ENCODE peak calls at places on chromosomes 12 and 14, in eight cellular contexts. E is upper lobe of right lung; T is NCI-H2171 treated with DMSO at 0.1 percent for 48 hours; K is CMK; O is stimulated activated CD4-positive, alpha-beta T cell treated with anti-CD3 and anti-CD28 coated beads, TNF-alpha, amount 100 ng/mL, for 1 hour; L is CD4-positive, alpha-beta T cell; I is H4; S is CD8-positive, alpha-beta memory T cell. Q is an unnamed sample.

GRCh38 chr14:64625363-64626232 is 75.8 kb downstream of the PPP1R36 start:
- DNase-seq in E (no peak), T (no peak), K (no peak), O (no peak), L (no peak), I (no peak), S (no peak), Q (no peak)

GRCh38 chr12:50505386-50505827 is 622 bp downstream of the DIP2B start:
- DNase-seq in E (peak; percentile 70), T (no peak), K (no peak), O (no peak), L (peak; percentile 28), I (no peak), S (no peak), Q (no peak)

GRCh38 chr12:6724409-6724797 is 557 bp downstream of the COPS7A start:
- DNase-seq in E (no peak), T (no peak), K (no peak), O (no peak), L (no peak), I (peak; percentile 33), S (no peak), Q (no peak)

GRCh38 chr12:68833508-68833907 is 25.5 kb downstream of the MDM2 start:
- DNase-seq in E (no peak), T (no peak), K (no peak), O (no peak), L (no peak), I (no peak), S (no peak), Q (no peak)

GRCh38 chr14:54366726-54367707 is 29.8 kb upstream of the CDKN3 start:
- DNase-seq in E (no peak), T (peak; percentile 20), K (no peak), O (no peak), L (peak; percentile 15), I (peak; percentile 65), S (peak; percentile 18), Q (no peak)

GRCh38 chr14:31449971-31450610 is 7.2 kb downstream of the DTD2 start:
- DNase-seq in E (no peak), T (peak; percentile 37), K (no peak), O (no peak), L (no peak), I (peak; percentile 36), S (no peak), Q (no peak)

GRCh38 chr12:31216479-31216878 is 109.5 kb downstream of the SINHCAF start:
- DNase-seq in E (no peak), T (no peak), K (no peak), O (no peak), L (no peak), I (no peak), S (no peak), Q (no peak)

GRCh38 chr12:33265037-33265436 is 174.6 kb downstream of the SYT10 start:
- DNase-seq in E (no peak), T (no peak), K (no peak), O (no peak), L (no peak), I (no peak), S (no peak), Q (no peak)

GRCh38 chr14:67317822-67318221 is 41.8 kb downstream of the ATP6V1D start:
- DNase-seq in E (no peak), T (no peak), K (no peak), O (no peak), L (no peak), I (no peak), S (no peak), Q (no peak)

GRCh38 chr12:26746315-26746714 is 86.7 kb downstream of the ITPR2 start:
- DNase-seq in E (no peak), T (no peak), K (no peak), O (no peak), L (no peak), I (peak; percentile 18), S (no peak), Q (no peak)

GRCh38 chr12:90794212-90794611 is 160.8 kb downstream of the CCER1 start:
- DNase-seq in E (no peak), T (no peak), K (no peak), O (no peak), L (no peak), I (no peak), S (no peak), Q (no peak)

GRCh38 chr12:52925717-52926595 is 21.1 kb upstream of the KRT8 start:
- DNase-seq in E (no peak), T (peak; percentile 62), K (no peak), O (no peak), L (no peak), I (no peak), S (no peak), Q (no peak)

GRCh38 chr14:20794644-20795369 is 7.8 kb downstream of the RNASE1 start:
- DNase-seq in E (no peak), T (no peak), K (no peak), O (no peak), L (no peak), I (no peak), S (no peak), Q (no peak)

GRCh38 chr14:93332032-93332852 is 594 bp downstream of the BTBD7 start:
- DNase-seq in E (peak; percentile 87), T (no peak), K (no peak), O (no peak), L (no peak), I (no peak), S (peak; percentile 34), Q (peak; percentile 63)

GRCh38 chr14:35300228-35300627 is 8.0 kb downstream of the PSMA6 start:
- DNase-seq in E (no peak), T (no peak), K (no peak), O (no peak), L (no peak), I (no peak), S (no peak), Q (no peak)

GRCh38 chr12:28958553-28959195 is 190.4 kb upstream of the FAR2 start:
- DNase-seq in E (no peak), T (no peak), K (no peak), O (no peak), L (no peak), I (no peak), S (no peak), Q (no peak)

GRCh38 chr14:31030406-31030805 is 4.2 kb upstream of the STRN3 start:
- DNase-seq in E (no peak), T (no peak), K (no peak), O (no peak), L (no peak), I (no peak), S (no peak), Q (no peak)

GRCh38 chr12:108616941-108617858 is 16.5 kb downstream of the SELPLG start:
- DNase-seq in E (peak; percentile 68), T (no peak), K (no peak), O (peak; percentile 60), L (peak; percentile 55), I (no peak), S (peak; percentile 62), Q (no peak)

GRCh38 chr12:87425942-87426554 is 603.2 kb downstream of the C12orf50 start:
- DNase-seq in E (no peak), T (no peak), K (no peak), O (no peak), L (no peak), I (no peak), S (no peak), Q (no peak)

GRCh38 chr12:95623554-95624170 is 72.4 kb upstream of the USP44 start:
- DNase-seq in E (peak; percentile 89), T (peak; percentile 42), K (no peak), O (no peak), L (no peak), I (peak; percentile 86), S (no peak), Q (peak; percentile 42)

GRCh38 chr12:1507308-1507707 is 87.1 kb downstream of the FBXL14 start:
- DNase-seq in E (no peak), T (no peak), K (no peak), O (no peak), L (no peak), I (no peak), S (no peak), Q (no peak)

GRCh38 chr14:105204206-105204930 is 23.3 kb upstream of the NUDT14 start:
- DNase-seq in E (peak; percentile 90), T (no peak), K (no peak), O (no peak), L (no peak), I (no peak), S (no peak), Q (peak; percentile 77)

GRCh38 chr12:131473721-131474709 is 236.9 kb upstream of the SFSWAP start:
- DNase-seq in E (no peak), T (no peak), K (peak; percentile 37), O (no peak), L (no peak), I (no peak), S (no peak), Q (no peak)

GRCh38 chr14:59123975-59124374 is 64.5 kb upstream of the DAAM1 start:
- DNase-seq in E (no peak), T (peak; percentile 78), K (no peak), O (no peak), L (no peak), I (peak; percentile 39), S (no peak), Q (no peak)

GRCh38 chr14:69878251-69878650 is 965 bp upstream of the SMOC1 start:
- DNase-seq in E (no peak), T (no peak), K (no peak), O (no peak), L (no peak), I (no peak), S (no peak), Q (no peak)

GRCh38 chr14:66444271-66444987 is 41.7 kb upstream of the CCDC196 start:
- DNase-seq in E (no peak), T (no peak), K (no peak), O (no peak), L (no peak), I (no peak), S (no peak), Q (peak; percentile 13)

GRCh38 chr14:103326078-103326477 is 8.0 kb upstream of the EIF5 start:
- DNase-seq in E (no peak), T (no peak), K (no peak), O (no peak), L (no peak), I (no peak), S (no peak), Q (no peak)

GRCh38 chr12:6387541-6387940 is 3.6 kb downstream of the LTBR start:
- DNase-seq in E (no peak), T (no peak), K (no peak), O (no peak), L (no peak), I (no peak), S (no peak), Q (no peak)

GRCh38 chr14:65783101-65783500 is 370.6 kb downstream of the FUT8 start:
- DNase-seq in E (no peak), T (no peak), K (no peak), O (no peak), L (no peak), I (no peak), S (no peak), Q (no peak)

Q was measured in psoas muscle.